ENCODE peak calls at places on chromosomes 5 and 9, in ten cellular contexts. M is Peyer's patch; Z is lower lobe of right lung; E is heart right ventricle; C is tibial artery; P is stomach; J is HCT116; S is CD8-positive, alpha-beta T cell; H is left ventricle myocardium inferior; G is RWPE1. R is an unnamed sample.

GRCh38 chr5:83253731-83254130 is 176.4 kb downstream of the XRCC4 start:
- DNase-seq in S (no peak), M (no peak), G (no peak), C (no peak), Z (no peak), E (no peak), P (no peak), J (no peak), H (no peak), R (no peak)

GRCh38 chr5:179806250-179807045 is at the start of gene MGAT4B:
- DNase-seq in J (no peak), M (peak), H (peak), P (peak), E (peak), Z (peak), C (peak), G (peak), S (peak), R (no peak)

GRCh38 chr9:129225815-129226214 is 47.8 kb upstream of the IER5L start:
- DNase-seq in G (peak), Z (peak), E (peak), H (peak), P (peak), M (peak), S (peak), J (no peak), C (no peak), R (no peak)

GRCh38 chr5:23089316-23089715 is 236.2 kb upstream of the CDH12 start:
- DNase-seq in P (no peak), S (no peak), M (no peak), J (no peak), H (no peak), E (no peak), C (no peak), Z (no peak), G (no peak), R (no peak)

GRCh38 chr5:75005561-75005960 is 46.8 kb downstream of the GCNT4 start:
- DNase-seq in G (no peak), J (no peak), M (no peak), P (no peak), S (no peak), H (no peak), C (no peak), Z (no peak), E (no peak), R (no peak)

GRCh38 chr5:43802119-43802518 is 199.1 kb downstream of the NNT start:
- DNase-seq in M (no peak), G (no peak), Z (no peak), C (no peak), E (no peak), H (no peak), J (no peak), P (no peak), S (no peak), R (no peak)

GRCh38 chr5:130324953-130325671 is 420.8 kb downstream of the CHSY3 start:
- DNase-seq in G (no peak), J (no peak), E (no peak), S (no peak), C (no peak), M (no peak), H (no peak), P (no peak), Z (no peak), R (no peak)

GRCh38 chr5:168601972-168602371 is 22.8 kb upstream of the PANK3 start:
- DNase-seq in Z (no peak), M (no peak), G (no peak), S (no peak), H (no peak), J (no peak), C (no peak), E (no peak), P (no peak), R (no peak)

GRCh38 chr5:372911-373709 is 51.6 kb downstream of the AHRR start:
- DNase-seq in E (no peak), G (no peak), J (no peak), S (no peak), C (no peak), P (peak), M (peak), H (no peak), Z (no peak), R (no peak)

GRCh38 chr5:14552017-14552416 is 29.6 kb upstream of the OTULINL start:
- DNase-seq in M (no peak), H (no peak), G (no peak), C (peak), Z (no peak), P (no peak), E (no peak), J (no peak), S (no peak), R (no peak)

GRCh38 chr5:139633295-139634027 is 14.7 kb upstream of the CXXC5 start:
- DNase-seq in S (peak), H (no peak), M (peak), P (peak), J (no peak), C (no peak), Z (peak), E (peak), G (peak), R (peak)

GRCh38 chr9:75181748-75182147 is 93.4 kb downstream of the OSTF1 start:
- DNase-seq in G (peak), C (no peak), M (no peak), Z (no peak), J (peak), E (no peak), S (no peak), P (no peak), H (no peak), R (no peak)

GRCh38 chr9:35105571-35106342 is 2.8 kb upstream of the STOML2 start:
- DNase-seq in H (no peak), P (no peak), M (no peak), J (no peak), S (no peak), C (no peak), G (no peak), E (no peak), Z (no peak), R (no peak)

GRCh38 chr9:7196467-7196866 is 438.7 kb downstream of the KDM4C start:
- DNase-seq in C (no peak), H (no peak), M (no peak), S (no peak), E (no peak), Z (no peak), P (no peak), G (no peak), J (no peak), R (no peak)

GRCh38 chr5:172364773-172365172 is 81.2 kb upstream of the UBTD2 start:
- DNase-seq in H (no peak), C (no peak), S (no peak), Z (no peak), E (no peak), M (no peak), P (no peak), G (no peak), J (no peak), R (peak)

GRCh38 chr9:105694848-105695581 is 674 bp downstream of the TMEM38B start:
- DNase-seq in Z (peak), M (peak), C (peak), E (peak), H (peak), S (peak), G (peak), J (no peak), P (peak), R (peak)

GRCh38 chr5:171413153-171413910 is 6.1 kb upstream of the FGF18 start:
- DNase-seq in C (no peak), H (no peak), Z (no peak), M (no peak), S (no peak), E (no peak), G (no peak), J (no peak), P (no peak), R (no peak)

GRCh38 chr9:110192531-110193326 is 15.2 kb downstream of the C9orf152 start:
- DNase-seq in P (no peak), J (no peak), E (no peak), Z (no peak), C (peak), M (no peak), S (no peak), H (no peak), G (no peak), R (no peak)

GRCh38 chr5:127001621-127002296 is 28.6 kb downstream of the MARCHF3 start:
- DNase-seq in P (no peak), S (no peak), H (no peak), J (no peak), Z (no peak), G (no peak), E (no peak), C (no peak), M (no peak), R (no peak)

GRCh38 chr5:56705217-56705616 is 110.1 kb upstream of the MAP3K1 start:
- DNase-seq in Z (no peak), E (no peak), P (no peak), S (no peak), C (no peak), J (no peak), H (no peak), G (no peak), M (no peak), R (no peak)

GRCh38 chr9:90825586-90825985 is 24.0 kb downstream of the SYK start:
- DNase-seq in G (no peak), J (no peak), C (no peak), H (no peak), Z (no peak), S (no peak), M (no peak), E (no peak), P (no peak), R (no peak)

GRCh38 chr5:52838306-52839015 is 50.7 kb downstream of the ITGA1 start:
- DNase-seq in P (no peak), S (no peak), J (no peak), C (no peak), Z (no peak), E (no peak), M (no peak), H (no peak), G (no peak), R (no peak)

GRCh38 chr9:130451509-130452388 is 7.0 kb downstream of the ASS1 start:
- DNase-seq in G (peak), J (no peak), P (peak), E (peak), C (peak), S (no peak), M (peak), H (peak), Z (peak), R (no peak)

GRCh38 chr5:68554566-68555279 is 339.2 kb downstream of the PIK3R1 start:
- DNase-seq in P (peak), H (peak), S (no peak), Z (no peak), J (peak), M (no peak), C (peak), E (peak), G (peak), R (no peak)

GRCh38 chr5:33850100-33850594 is 41.6 kb downstream of the ADAMTS12 start:
- DNase-seq in J (no peak), G (no peak), C (no peak), Z (no peak), E (no peak), M (peak), S (peak), H (no peak), P (no peak), R (no peak)

GRCh38 chr9:127714916-127715442 is 484 bp downstream of the PTRH1 start:
- DNase-seq in P (peak), M (no peak), S (no peak), J (no peak), H (peak), Z (no peak), G (peak), E (peak), C (no peak), R (no peak)

GRCh38 chr5:77972545-77973252 is 196.6 kb upstream of the TBCA start:
- DNase-seq in H (no peak), Z (no peak), C (no peak), E (no peak), M (no peak), G (no peak), P (no peak), J (no peak), S (no peak), R (no peak)

GRCh38 chr9:109887079-109887478 is 107.1 kb downstream of the PALM2AKAP2 start:
- DNase-seq in E (peak), H (peak), J (no peak), P (no peak), Z (no peak), S (no peak), C (no peak), M (no peak), G (peak), R (no peak)

GRCh38 chr9:14391620-14392019 is 77.7 kb upstream of the NFIB start:
- DNase-seq in C (no peak), J (no peak), Z (no peak), G (no peak), E (no peak), S (no peak), H (no peak), P (no peak), M (no peak), R (no peak)

GRCh38 chr5:135343417-135343816 is 55.6 kb downstream of the MACROH2A1 start:
- DNase-seq in H (no peak), J (no peak), M (no peak), C (no peak), P (no peak), S (no peak), E (no peak), Z (no peak), G (peak), R (no peak)

GRCh38 chr5:151153300-151153699 is 4.3 kb downstream of the ANXA6 start:
- DNase-seq in E (no peak), P (no peak), S (no peak), G (no peak), H (no peak), Z (no peak), M (no peak), J (no peak), C (no peak), R (no peak)

GRCh38 chr5:40367260-40367659 is 312.5 kb upstream of the PTGER4 start:
- DNase-seq in E (no peak), S (peak), G (no peak), M (no peak), J (no peak), C (no peak), Z (no peak), H (no peak), P (no peak), R (no peak)

GRCh38 chr9:121736147-121736721 is 84.8 kb downstream of the DAB2IP start:
- DNase-seq in M (peak), C (peak), H (peak), J (no peak), E (peak), S (peak), Z (peak), P (peak), G (peak), R (peak)

GRCh38 chr9:121738969-121739368 is 87.5 kb downstream of the DAB2IP start:
- DNase-seq in Z (no peak), P (peak), M (no peak), J (no peak), S (peak), G (no peak), C (peak), H (no peak), E (no peak), R (no peak)

GRCh38 chr9:121738391-121738790 is 87.0 kb downstream of the DAB2IP start:
- DNase-seq in C (no peak), M (no peak), H (no peak), J (no peak), G (no peak), S (no peak), Z (no peak), P (no peak), E (no peak), R (no peak)

GRCh38 chr9:121736964-121737462 is 85.6 kb downstream of the DAB2IP start:
- DNase-seq in H (peak), E (peak), G (peak), S (no peak), Z (peak), P (peak), J (no peak), C (peak), M (no peak), R (no peak)

DNA sequence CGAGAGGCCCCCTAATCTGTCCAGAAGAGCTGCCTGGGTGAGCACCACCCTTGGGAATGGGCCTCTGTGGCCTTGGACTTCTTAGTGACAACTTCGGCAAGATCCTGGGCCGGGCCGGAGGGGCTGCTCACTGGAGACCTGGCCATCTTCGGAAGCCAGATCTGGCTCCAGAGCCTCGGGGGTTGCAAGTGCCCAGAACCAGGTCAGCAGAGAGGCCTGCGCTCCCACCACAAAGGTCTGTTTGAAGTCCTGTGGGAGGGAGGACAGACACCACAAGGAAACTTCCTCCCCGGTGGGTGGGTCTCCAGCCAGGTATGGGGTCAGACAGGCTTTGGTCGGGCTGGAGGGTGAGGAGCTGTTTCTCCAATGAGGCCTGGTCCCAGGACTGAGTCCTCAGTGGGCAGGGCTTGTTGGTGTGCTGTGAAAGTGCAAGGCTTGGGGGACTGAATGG is 86.1 kb downstream of the DAB2IP start:
- DNase-seq in H (no peak), E (no peak), Z (no peak), C (no peak), M (no peak), G (no peak), J (no peak), S (peak), P (no peak), R (no peak)
- H3K27ac ChIP-seq in H (peak), E (peak), Z (peak), C (peak), M (peak), G (peak), J (no peak), S (no peak), P (peak), R (no peak)

GRCh38 chr5:175037820-175038219 is 313.4 kb downstream of the MSX2 start:
- DNase-seq in Z (no peak), C (no peak), S (no peak), E (no peak), P (no peak), H (no peak), M (no peak), G (no peak), J (no peak), R (no peak)

GRCh38 chr5:175034924-175035323 is 310.5 kb downstream of the MSX2 start:
- DNase-seq in J (no peak), C (no peak), E (no peak), P (no peak), Z (no peak), S (no peak), H (no peak), M (no peak), G (no peak), R (no peak)

GRCh38 chr5:175035882-175036533 is 311.6 kb downstream of the MSX2 start:
- DNase-seq in E (no peak), M (no peak), H (no peak), J (peak), C (no peak), Z (no peak), P (no peak), G (no peak), S (no peak), R (no peak)

GRCh38 chr5:175032013-175032412 is 307.6 kb downstream of the MSX2 start:
- DNase-seq in G (no peak), M (no peak), J (no peak), P (peak), C (no peak), H (no peak), Z (no peak), E (no peak), S (no peak), R (no peak)

GRCh38 chr5:175032741-175033151 is 308.4 kb downstream of the MSX2 start:
- DNase-seq in M (no peak), J (no peak), G (no peak), H (no peak), C (no peak), S (no peak), E (no peak), P (no peak), Z (no peak), R (no peak)
- H3K27ac ChIP-seq in M (no peak), J (no peak), G (no peak), H (no peak), C (no peak), S (no peak), E (no peak), P (no peak), Z (no peak), R (peak)

GRCh38 chr9:137191691-137192447 is 3.4 kb downstream of the SSNA1 start:
- DNase-seq in H (no peak), Z (no peak), M (no peak), J (no peak), P (peak), C (no peak), G (no peak), E (no peak), S (no peak), R (peak)
- H3K27ac ChIP-seq in H (peak), Z (no peak), M (no peak), J (no peak), P (peak), C (no peak), G (peak), E (no peak), S (no peak), R (peak)

GRCh38 chr5:157607371-157608161 is 32.0 kb upstream of the ADAM19 start:
- DNase-seq in E (no peak), M (peak), J (peak), Z (no peak), G (peak), C (no peak), P (no peak), H (no peak), S (peak), R (no peak)
- H3K27ac ChIP-seq in E (no peak), M (no peak), J (peak), Z (no peak), G (peak), C (no peak), P (no peak), H (no peak), S (no peak), R (no peak)

GRCh38 chr5:158120760-158121159 is 261.8 kb upstream of the CLINT1 start:
- DNase-seq in Z (no peak), C (no peak), E (no peak), S (no peak), J (no peak), G (no peak), H (no peak), P (no peak), M (no peak), R (no peak)
- H3K27ac ChIP-seq in Z (no peak), C (no peak), E (no peak), S (no peak), J (no peak), G (no peak), H (no peak), P (no peak), M (no peak), R (no peak)